ENCODE peak calls at places on chromosomes 4 and X, in eight cellular contexts. One of them, this sample, is unnamed.

GRCh38 chrX:107398115-107398514 is 51.3 kb upstream of the FRMPD3 start:
- DNase-seq in globus pallidus: peak
- DNase-seq in iris pigment epithelial cell: no peak
- DNase-seq in NCI-H1092: no peak
- DNase-seq in activated gamma-delta T cell treated with anti-CD3 and anti-CD28 coated beads, Interleukin-2, amount 50 U/mL, for 16 hours: no peak
- DNase-seq in CD4-positive, alpha-beta T cell: no peak
- DNase-seq in endothelial cell: no peak
- DNase-seq in hepatocyte: no peak
- DNase-seq in this sample: no peak

GRCh38 chrX:12076046-12076445 is 62.2 kb upstream of the FRMPD4 start:
- DNase-seq in CD4-positive, alpha-beta T cell: no peak
- DNase-seq in globus pallidus: no peak
- DNase-seq in activated gamma-delta T cell treated with anti-CD3 and anti-CD28 coated beads, Interleukin-2, amount 50 U/mL, for 16 hours: no peak
- DNase-seq in NCI-H1092: no peak
- DNase-seq in iris pigment epithelial cell: peak
- DNase-seq in hepatocyte: no peak
- DNase-seq in endothelial cell: no peak
- DNase-seq in this sample: no peak

GRCh38 chrX:46796574-46797191 is 37.8 kb upstream of the SLC9A7 start:
- DNase-seq in endothelial cell: peak
- DNase-seq in NCI-H1092: peak
- DNase-seq in CD4-positive, alpha-beta T cell: peak
- DNase-seq in hepatocyte: peak
- DNase-seq in activated gamma-delta T cell treated with anti-CD3 and anti-CD28 coated beads, Interleukin-2, amount 50 U/mL, for 16 hours: peak
- DNase-seq in globus pallidus: peak
- DNase-seq in iris pigment epithelial cell: peak
- DNase-seq in this sample: peak

GRCh38 chrX:20265221-20265725 is 1.4 kb downstream of the RPS6KA3 start:
- DNase-seq in activated gamma-delta T cell treated with anti-CD3 and anti-CD28 coated beads, Interleukin-2, amount 50 U/mL, for 16 hours: peak
- DNase-seq in hepatocyte: peak
- DNase-seq in endothelial cell: peak
- DNase-seq in globus pallidus: no peak
- DNase-seq in iris pigment epithelial cell: peak
- DNase-seq in NCI-H1092: no peak
- DNase-seq in CD4-positive, alpha-beta T cell: peak
- DNase-seq in this sample: no peak

GRCh38 chrX:19127649-19128168 is 5.4 kb upstream of the ADGRG2 start:
- DNase-seq in hepatocyte: no peak
- DNase-seq in activated gamma-delta T cell treated with anti-CD3 and anti-CD28 coated beads, Interleukin-2, amount 50 U/mL, for 16 hours: no peak
- DNase-seq in endothelial cell: no peak
- DNase-seq in NCI-H1092: no peak
- DNase-seq in globus pallidus: no peak
- DNase-seq in CD4-positive, alpha-beta T cell: no peak
- DNase-seq in iris pigment epithelial cell: peak
- DNase-seq in this sample: no peak

GRCh38 chr4:73729534-73730165 is 10.7 kb upstream of the CXCL8 start:
- DNase-seq in globus pallidus: peak
- DNase-seq in endothelial cell: peak
- DNase-seq in activated gamma-delta T cell treated with anti-CD3 and anti-CD28 coated beads, Interleukin-2, amount 50 U/mL, for 16 hours: no peak
- DNase-seq in CD4-positive, alpha-beta T cell: no peak
- DNase-seq in iris pigment epithelial cell: peak
- DNase-seq in hepatocyte: peak
- DNase-seq in NCI-H1092: no peak
- DNase-seq in this sample: peak

GRCh38 chr4:88616275-88616996 is 24.2 kb downstream of the HERC3 start:
- DNase-seq in activated gamma-delta T cell treated with anti-CD3 and anti-CD28 coated beads, Interleukin-2, amount 50 U/mL, for 16 hours: no peak
- DNase-seq in hepatocyte: no peak
- DNase-seq in NCI-H1092: no peak
- DNase-seq in CD4-positive, alpha-beta T cell: no peak
- DNase-seq in iris pigment epithelial cell: peak
- DNase-seq in endothelial cell: no peak
- DNase-seq in globus pallidus: no peak
- DNase-seq in this sample: no peak

GRCh38 chr4:111883557-111883999 is 261.7 kb upstream of the FAM241A start:
- DNase-seq in hepatocyte: no peak
- DNase-seq in globus pallidus: no peak
- DNase-seq in endothelial cell: no peak
- DNase-seq in CD4-positive, alpha-beta T cell: no peak
- DNase-seq in NCI-H1092: no peak
- DNase-seq in iris pigment epithelial cell: peak
- DNase-seq in activated gamma-delta T cell treated with anti-CD3 and anti-CD28 coated beads, Interleukin-2, amount 50 U/mL, for 16 hours: no peak
- DNase-seq in this sample: no peak

GRCh38 chr4:185592845-185593488 is 57.7 kb upstream of the PDLIM3 start:
- DNase-seq in globus pallidus: no peak
- DNase-seq in activated gamma-delta T cell treated with anti-CD3 and anti-CD28 coated beads, Interleukin-2, amount 50 U/mL, for 16 hours: no peak
- DNase-seq in hepatocyte: no peak
- DNase-seq in CD4-positive, alpha-beta T cell: no peak
- DNase-seq in NCI-H1092: no peak
- DNase-seq in iris pigment epithelial cell: peak
- DNase-seq in endothelial cell: no peak
- DNase-seq in this sample: no peak

GRCh38 chrX:71911731-71912050 is 1.0 kb downstream of the NHSL2 start:
- DNase-seq in NCI-H1092: no peak
- DNase-seq in iris pigment epithelial cell: no peak
- DNase-seq in CD4-positive, alpha-beta T cell: no peak
- DNase-seq in globus pallidus: no peak
- DNase-seq in endothelial cell: no peak
- DNase-seq in hepatocyte: peak
- DNase-seq in activated gamma-delta T cell treated with anti-CD3 and anti-CD28 coated beads, Interleukin-2, amount 50 U/mL, for 16 hours: no peak
- DNase-seq in this sample: no peak

GRCh38 chrX:850471-850916 is 219.9 kb downstream of the SHOX start:
- DNase-seq in globus pallidus: no peak
- DNase-seq in NCI-H1092: no peak
- DNase-seq in CD4-positive, alpha-beta T cell: no peak
- DNase-seq in hepatocyte: no peak
- DNase-seq in iris pigment epithelial cell: peak
- DNase-seq in activated gamma-delta T cell treated with anti-CD3 and anti-CD28 coated beads, Interleukin-2, amount 50 U/mL, for 16 hours: no peak
- DNase-seq in endothelial cell: no peak
- DNase-seq in this sample: no peak

GRCh38 chrX:23662187-23662586 is 5.1 kb upstream of the PRDX4 start:
- DNase-seq in CD4-positive, alpha-beta T cell: no peak
- DNase-seq in iris pigment epithelial cell: no peak
- DNase-seq in NCI-H1092: no peak
- DNase-seq in endothelial cell: no peak
- DNase-seq in activated gamma-delta T cell treated with anti-CD3 and anti-CD28 coated beads, Interleukin-2, amount 50 U/mL, for 16 hours: no peak
- DNase-seq in hepatocyte: no peak
- DNase-seq in globus pallidus: no peak
- DNase-seq in this sample: no peak

GRCh38 chr4:38503689-38504395 is 160.2 kb upstream of the KLF3 start:
- DNase-seq in hepatocyte: no peak
- DNase-seq in NCI-H1092: no peak
- DNase-seq in iris pigment epithelial cell: no peak
- DNase-seq in globus pallidus: no peak
- DNase-seq in activated gamma-delta T cell treated with anti-CD3 and anti-CD28 coated beads, Interleukin-2, amount 50 U/mL, for 16 hours: no peak
- DNase-seq in CD4-positive, alpha-beta T cell: no peak
- DNase-seq in endothelial cell: no peak
- DNase-seq in this sample: no peak

GRCh38 chr4:84995386-84995785 is 28.9 kb upstream of the WDFY3 start:
- DNase-seq in NCI-H1092: no peak
- DNase-seq in endothelial cell: no peak
- DNase-seq in hepatocyte: no peak
- DNase-seq in activated gamma-delta T cell treated with anti-CD3 and anti-CD28 coated beads, Interleukin-2, amount 50 U/mL, for 16 hours: no peak
- DNase-seq in globus pallidus: no peak
- DNase-seq in iris pigment epithelial cell: peak
- DNase-seq in CD4-positive, alpha-beta T cell: no peak
- DNase-seq in this sample: no peak

GRCh38 chr4:123396294-123397275 is at the start of gene SPRY1:
- DNase-seq in hepatocyte: peak
- DNase-seq in activated gamma-delta T cell treated with anti-CD3 and anti-CD28 coated beads, Interleukin-2, amount 50 U/mL, for 16 hours: peak
- DNase-seq in endothelial cell: peak
- DNase-seq in globus pallidus: peak
- DNase-seq in NCI-H1092: peak
- DNase-seq in iris pigment epithelial cell: peak
- DNase-seq in CD4-positive, alpha-beta T cell: no peak
- DNase-seq in this sample: peak

GRCh38 chr4:44016582-44017421 is 431.8 kb downstream of the KCTD8 start:
- DNase-seq in NCI-H1092: peak
- DNase-seq in activated gamma-delta T cell treated with anti-CD3 and anti-CD28 coated beads, Interleukin-2, amount 50 U/mL, for 16 hours: no peak
- DNase-seq in endothelial cell: no peak
- DNase-seq in hepatocyte: no peak
- DNase-seq in iris pigment epithelial cell: no peak
- DNase-seq in CD4-positive, alpha-beta T cell: no peak
- DNase-seq in globus pallidus: peak
- DNase-seq in this sample: no peak

GRCh38 chr4:47238697-47239096 is 207.3 kb downstream of the GABRB1 start:
- DNase-seq in hepatocyte: no peak
- DNase-seq in endothelial cell: no peak
- DNase-seq in activated gamma-delta T cell treated with anti-CD3 and anti-CD28 coated beads, Interleukin-2, amount 50 U/mL, for 16 hours: no peak
- DNase-seq in NCI-H1092: no peak
- DNase-seq in iris pigment epithelial cell: peak
- DNase-seq in globus pallidus: no peak
- DNase-seq in CD4-positive, alpha-beta T cell: no peak
- DNase-seq in this sample: no peak

GRCh38 chrX:49303346-49303745 is at the start of gene GAGE10:
- DNase-seq in NCI-H1092: no peak
- DNase-seq in activated gamma-delta T cell treated with anti-CD3 and anti-CD28 coated beads, Interleukin-2, amount 50 U/mL, for 16 hours: no peak
- DNase-seq in globus pallidus: no peak
- DNase-seq in endothelial cell: no peak
- DNase-seq in CD4-positive, alpha-beta T cell: no peak
- DNase-seq in hepatocyte: no peak
- DNase-seq in iris pigment epithelial cell: no peak
- DNase-seq in this sample: no peak

GRCh38 chrX:118530537-118530936 is 34.9 kb downstream of the DOCK11 start:
- DNase-seq in activated gamma-delta T cell treated with anti-CD3 and anti-CD28 coated beads, Interleukin-2, amount 50 U/mL, for 16 hours: no peak
- DNase-seq in globus pallidus: no peak
- DNase-seq in hepatocyte: no peak
- DNase-seq in CD4-positive, alpha-beta T cell: no peak
- DNase-seq in iris pigment epithelial cell: peak
- DNase-seq in endothelial cell: no peak
- DNase-seq in NCI-H1092: no peak
- DNase-seq in this sample: no peak

GRCh38 chr4:26885912-26886274 is 25.3 kb downstream of the STIM2 start:
- DNase-seq in globus pallidus: peak
- DNase-seq in endothelial cell: no peak
- DNase-seq in NCI-H1092: no peak
- DNase-seq in activated gamma-delta T cell treated with anti-CD3 and anti-CD28 coated beads, Interleukin-2, amount 50 U/mL, for 16 hours: peak
- DNase-seq in hepatocyte: no peak
- DNase-seq in iris pigment epithelial cell: no peak
- DNase-seq in CD4-positive, alpha-beta T cell: peak
- DNase-seq in this sample: peak

GRCh38 chrX:125205084-125205917 is 114.4 kb upstream of the TEX13C start:
- DNase-seq in NCI-H1092: no peak
- DNase-seq in iris pigment epithelial cell: peak
- DNase-seq in hepatocyte: peak
- DNase-seq in CD4-positive, alpha-beta T cell: no peak
- DNase-seq in activated gamma-delta T cell treated with anti-CD3 and anti-CD28 coated beads, Interleukin-2, amount 50 U/mL, for 16 hours: no peak
- DNase-seq in globus pallidus: peak
- DNase-seq in endothelial cell: peak
- DNase-seq in this sample: no peak

GRCh38 chr4:25792200-25792791 is 70.5 kb downstream of the SEL1L3 start:
- DNase-seq in globus pallidus: no peak
- DNase-seq in iris pigment epithelial cell: no peak
- DNase-seq in activated gamma-delta T cell treated with anti-CD3 and anti-CD28 coated beads, Interleukin-2, amount 50 U/mL, for 16 hours: no peak
- DNase-seq in CD4-positive, alpha-beta T cell: no peak
- DNase-seq in endothelial cell: peak
- DNase-seq in NCI-H1092: no peak
- DNase-seq in hepatocyte: no peak
- DNase-seq in this sample: no peak